ENCODE peak calls at places on chromosomes 2 and 18, in four cellular contexts. One of them, this sample, is unnamed.

GRCh38 chr2:144230057-144230451 is 289.9 kb downstream of the ZEB2 start:
- DNase-seq in H1: no peak
- DNase-seq in trophoblast cell: no peak
- DNase-seq in mesendoderm: no peak
- DNase-seq in this sample: no peak

GRCh38 chr2:74080346-74080745 is 67.4 kb downstream of the BOLA3 start:
- DNase-seq in H1: no peak
- DNase-seq in trophoblast cell: no peak
- DNase-seq in mesendoderm: peak; percentile 40
- DNase-seq in this sample: no peak

GRCh38 chr2:201261471-201261870 is 1.1 kb downstream of the CASP8 start:
- DNase-seq in trophoblast cell: no peak
- DNase-seq in mesendoderm: no peak
- DNase-seq in H1: no peak
- DNase-seq in this sample: no peak

GRCh38 chr18:58005036-58005435 is 39.0 kb upstream of the NEDD4L start:
- DNase-seq in trophoblast cell: no peak
- DNase-seq in H1: no peak
- DNase-seq in mesendoderm: no peak
- DNase-seq in this sample: peak; percentile 40

GRCh38 chr2:119474371-119475224 is 42.9 kb downstream of the TMEM37 start:
- DNase-seq in mesendoderm: no peak
- DNase-seq in trophoblast cell: no peak
- DNase-seq in H1: no peak
- DNase-seq in this sample: no peak

GRCh38 chr2:75614062-75614710 is 32.4 kb upstream of the MRPL19 start:
- DNase-seq in trophoblast cell: peak; percentile 92
- DNase-seq in H1: no peak
- DNase-seq in mesendoderm: no peak
- DNase-seq in this sample: no peak

GRCh38 chr2:25700221-25700660 is 26.9 kb upstream of the DTNB start:
- DNase-seq in trophoblast cell: peak; percentile 52
- DNase-seq in H1: no peak
- DNase-seq in mesendoderm: peak; percentile 32
- DNase-seq in this sample: peak; percentile 59

GRCh38 chr2:238235331-238235732 is 4.5 kb downstream of the HES6 start:
- DNase-seq in trophoblast cell: peak; percentile 26
- DNase-seq in H1: no peak
- DNase-seq in mesendoderm: no peak
- DNase-seq in this sample: peak; percentile 35

GRCh38 chr2:202377308-202377736 is 1.2 kb downstream of the BMPR2 start:
- DNase-seq in mesendoderm: no peak
- DNase-seq in H1: no peak
- DNase-seq in trophoblast cell: peak; percentile 82
- DNase-seq in this sample: peak; percentile 30

GRCh38 chr2:46492301-46492700 is 12.9 kb downstream of the TMEM247 start:
- DNase-seq in mesendoderm: no peak
- DNase-seq in H1: no peak
- DNase-seq in trophoblast cell: no peak
- DNase-seq in this sample: no peak

GRCh38 chr2:95323347-95324155 is 26.4 kb downstream of the KCNIP3 start:
- DNase-seq in trophoblast cell: peak; percentile 50
- DNase-seq in mesendoderm: peak; percentile 48
- DNase-seq in H1: peak; percentile 31
- DNase-seq in this sample: no peak

GRCh38 chr2:78029392-78029995 is 507.3 kb upstream of the LRRTM4 start:
- DNase-seq in H1: no peak
- DNase-seq in mesendoderm: peak; percentile 27
- DNase-seq in trophoblast cell: no peak
- DNase-seq in this sample: no peak

GRCh38 chr2:10903861-10904210 is 7.9 kb upstream of the KCNF1 start:
- DNase-seq in trophoblast cell: no peak
- DNase-seq in mesendoderm: no peak
- DNase-seq in H1: no peak
- DNase-seq in this sample: no peak

GRCh38 chr2:35035883-35036282 is 1319.7 kb upstream of the CRIM1 start:
- DNase-seq in H1: no peak
- DNase-seq in mesendoderm: peak; percentile 25
- DNase-seq in trophoblast cell: no peak
- DNase-seq in this sample: no peak

DNA sequence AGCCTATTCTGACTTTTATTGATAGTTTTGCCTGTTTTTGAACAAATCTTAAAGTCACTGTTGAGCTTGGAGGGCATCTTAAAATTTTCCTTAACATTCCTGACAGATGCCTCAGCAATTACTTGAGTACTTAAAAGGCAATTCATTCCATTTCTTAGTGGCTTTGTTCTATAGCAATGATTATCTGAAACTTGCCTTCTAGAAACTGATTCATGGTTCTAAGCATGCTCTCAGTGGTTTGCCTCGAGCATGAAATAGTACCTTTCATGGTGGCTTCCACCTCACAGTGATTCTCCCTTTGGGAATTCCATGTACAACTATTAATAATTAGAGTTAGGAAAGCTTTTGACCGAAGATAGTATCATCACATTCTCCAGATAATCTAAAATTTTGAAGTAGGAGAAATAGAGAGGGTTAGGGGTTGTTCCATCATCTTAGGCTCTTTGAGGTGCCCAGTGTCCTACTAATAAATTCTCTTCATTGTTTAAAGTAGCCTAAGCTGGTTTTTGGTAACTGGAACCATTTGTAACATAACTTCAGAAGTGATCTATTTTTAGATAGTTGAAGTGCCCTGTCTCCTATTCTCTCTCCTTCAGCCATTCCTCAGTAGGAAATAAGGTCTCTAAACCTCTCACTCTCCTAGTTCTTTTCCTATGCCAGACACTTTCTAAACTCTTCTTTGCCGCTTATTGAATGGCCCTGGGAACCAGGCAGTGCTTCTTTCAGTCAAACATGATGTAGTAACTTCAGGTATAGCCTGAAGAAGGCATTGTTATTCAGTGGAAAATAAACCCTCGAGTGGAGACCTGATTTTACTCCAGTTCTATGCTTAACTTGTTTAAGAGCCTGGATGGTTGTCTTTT is 156.1 kb downstream of the HAUS1 start:
- DNase-seq in mesendoderm: peak; percentile 56
- DNase-seq in trophoblast cell: peak; percentile 97
- DNase-seq in H1: no peak
- DNase-seq in this sample: peak; percentile 85
- H2AK5ac ChIP-seq in mesendoderm: no peak overlapping the region
- H2AK5ac ChIP-seq in trophoblast cell: no peak overlapping the region
- H2AK5ac ChIP-seq in H1: no peak overlapping the region
- H2AK5ac ChIP-seq in this sample: peak overlapping the region; percentile 99

GRCh38 chr18:79796531-79797390 is 977 bp upstream of the KCNG2 start:
- DNase-seq in trophoblast cell: no peak
- DNase-seq in H1: no peak
- DNase-seq in mesendoderm: no peak
- DNase-seq in this sample: no peak
- H2AK5ac ChIP-seq in trophoblast cell: no peak overlapping the region
- H2AK5ac ChIP-seq in H1: peak overlapping the region; percentile 96
- H2AK5ac ChIP-seq in mesendoderm: no peak overlapping the region
- H2AK5ac ChIP-seq in this sample: peak overlapping the region; percentile 74

GRCh38 chr2:152055366-152056108 is 43.3 kb downstream of the CACNB4 start:
- DNase-seq in trophoblast cell: no peak
- DNase-seq in mesendoderm: peak; percentile 71
- DNase-seq in H1: no peak
- DNase-seq in this sample: no peak
- H2AK5ac ChIP-seq in trophoblast cell: no peak overlapping the region
- H2AK5ac ChIP-seq in mesendoderm: no peak overlapping the region
- H2AK5ac ChIP-seq in H1: no peak overlapping the region
- H2AK5ac ChIP-seq in this sample: no peak overlapping the region

GRCh38 chr2:132538331-132538855 is 121.8 kb downstream of the GPR39 start:
- DNase-seq in mesendoderm: no peak
- DNase-seq in H1: no peak
- DNase-seq in trophoblast cell: no peak
- DNase-seq in this sample: no peak
- H2AK5ac ChIP-seq in mesendoderm: no peak overlapping the region
- H2AK5ac ChIP-seq in H1: no peak overlapping the region
- H2AK5ac ChIP-seq in trophoblast cell: no peak overlapping the region
- H2AK5ac ChIP-seq in this sample: no peak overlapping the region

DNA sequence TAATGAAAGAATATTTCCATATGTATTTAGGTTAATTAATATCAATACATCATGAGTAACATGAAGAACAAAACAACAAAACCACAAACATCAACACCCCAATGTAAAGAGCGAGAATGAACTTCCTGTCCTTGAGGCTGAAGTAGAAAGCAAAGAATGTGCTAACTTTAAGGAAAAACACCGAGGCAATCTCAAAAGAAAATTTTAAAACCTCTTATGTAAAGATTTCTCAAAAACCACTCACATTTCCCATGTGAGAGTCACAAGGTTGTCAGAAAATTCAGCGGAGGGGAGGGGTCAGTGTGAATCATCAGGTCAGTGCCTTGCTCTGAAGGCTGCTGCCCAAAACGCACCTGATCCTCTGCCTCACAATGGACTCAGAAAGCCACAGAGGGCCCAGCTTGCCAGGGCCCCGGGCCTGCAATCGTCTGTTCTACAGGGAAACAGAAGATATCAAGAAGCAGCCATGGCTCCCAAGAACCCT is 12.3 kb downstream of the NPC1 start:
- DNase-seq in H1: peak; percentile 27
- DNase-seq in mesendoderm: peak; percentile 55
- DNase-seq in trophoblast cell: peak; percentile 73
- DNase-seq in this sample: peak; percentile 72
- H2AK5ac ChIP-seq in H1: no peak overlapping the region
- H2AK5ac ChIP-seq in mesendoderm: no peak overlapping the region
- H2AK5ac ChIP-seq in trophoblast cell: no peak overlapping the region
- H2AK5ac ChIP-seq in this sample: no peak overlapping the region

GRCh38 chr2:230669386-230669935 is 43.2 kb upstream of the CAB39 start:
- DNase-seq in trophoblast cell: no peak
- DNase-seq in H1: no peak
- DNase-seq in mesendoderm: no peak
- DNase-seq in this sample: no peak
- H2AK5ac ChIP-seq in trophoblast cell: no peak overlapping the region
- H2AK5ac ChIP-seq in H1: no peak overlapping the region
- H2AK5ac ChIP-seq in mesendoderm: no peak overlapping the region
- H2AK5ac ChIP-seq in this sample: no peak overlapping the region

GRCh38 chr2:27685577-27685976 is 21.9 kb downstream of the SLC4A1AP start:
- DNase-seq in H1: no peak
- DNase-seq in trophoblast cell: no peak
- DNase-seq in mesendoderm: no peak
- DNase-seq in this sample: no peak

GRCh38 chr2:27681844-27682243 is 18.2 kb downstream of the SLC4A1AP start:
- DNase-seq in H1: no peak
- DNase-seq in mesendoderm: no peak
- DNase-seq in trophoblast cell: peak; percentile 14
- DNase-seq in this sample: peak; percentile 51

GRCh38 chr2:27683390-27684071 is 19.8 kb downstream of the SLC4A1AP start:
- DNase-seq in H1: peak; percentile 70
- DNase-seq in mesendoderm: peak; percentile 96
- DNase-seq in trophoblast cell: peak; percentile 100
- DNase-seq in this sample: peak; percentile 90

DNA sequence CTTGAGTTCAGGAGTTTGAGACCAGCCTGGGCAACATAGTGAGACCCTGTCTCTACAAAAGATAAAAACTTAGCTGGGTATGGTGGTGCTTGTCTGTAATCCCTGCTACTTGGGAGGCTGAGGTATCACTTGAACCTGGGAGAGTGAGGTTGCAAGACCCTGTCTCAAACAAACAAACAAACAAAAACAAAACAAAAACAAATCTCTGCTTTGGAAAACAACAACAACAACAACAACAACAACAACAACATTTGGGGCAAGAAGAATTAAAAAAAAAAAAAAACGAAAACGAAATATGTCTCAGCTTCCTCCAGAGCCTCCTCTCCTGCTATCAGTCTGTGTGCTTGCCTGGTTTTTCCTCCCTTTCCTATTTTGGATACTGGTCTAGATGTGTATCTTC is 16.9 kb downstream of the SLC4A1AP start:
- DNase-seq in trophoblast cell: no peak
- DNase-seq in H1: no peak
- DNase-seq in mesendoderm: no peak
- DNase-seq in this sample: no peak
- H2AK5ac ChIP-seq in trophoblast cell: no peak overlapping the region
- H2AK5ac ChIP-seq in H1: no peak overlapping the region
- H2AK5ac ChIP-seq in mesendoderm: no peak overlapping the region
- H2AK5ac ChIP-seq in this sample: no peak overlapping the region

GRCh38 chr2:33129261-33129660 is 182.5 kb downstream of the LTBP1 start:
- DNase-seq in trophoblast cell: peak; percentile 84
- DNase-seq in H1: no peak
- DNase-seq in mesendoderm: no peak
- DNase-seq in this sample: no peak

GRCh38 chr2:33130544-33130943 is 183.8 kb downstream of the LTBP1 start:
- DNase-seq in H1: no peak
- DNase-seq in mesendoderm: peak; percentile 17
- DNase-seq in trophoblast cell: no peak
- DNase-seq in this sample: no peak

GRCh38 chr2:33129661-33130447 is 183.1 kb downstream of the LTBP1 start:
- DNase-seq in trophoblast cell: peak; percentile 81
- DNase-seq in mesendoderm: no peak
- DNase-seq in H1: no peak
- DNase-seq in this sample: no peak

GRCh38 chr2:33131820-33132219 is 185.1 kb downstream of the LTBP1 start:
- DNase-seq in H1: no peak
- DNase-seq in trophoblast cell: no peak
- DNase-seq in mesendoderm: no peak
- DNase-seq in this sample: no peak

DNA sequence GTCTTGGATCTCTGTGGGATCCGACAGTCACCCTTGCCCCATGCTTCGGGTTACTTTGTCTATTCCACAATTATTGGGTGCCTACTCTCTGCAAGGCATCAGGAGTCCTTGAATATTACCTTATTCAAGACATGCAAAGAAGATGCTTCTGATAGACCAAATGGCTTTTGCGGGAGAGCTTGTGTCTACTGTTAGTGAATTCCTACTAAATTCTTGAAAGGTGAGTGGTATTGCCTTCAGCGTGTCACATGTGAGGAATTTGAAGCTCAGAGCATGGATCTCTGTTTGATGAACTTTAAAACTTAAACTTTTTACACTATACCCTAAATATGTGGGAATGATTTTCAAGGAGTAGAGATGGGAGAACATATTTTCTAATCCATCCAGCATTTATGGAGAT is 184.4 kb downstream of the LTBP1 start:
- DNase-seq in trophoblast cell: peak; percentile 73
- DNase-seq in H1: no peak
- DNase-seq in mesendoderm: peak; percentile 76
- DNase-seq in this sample: peak; percentile 66
- H2AK5ac ChIP-seq in trophoblast cell: no peak overlapping the region
- H2AK5ac ChIP-seq in H1: no peak overlapping the region
- H2AK5ac ChIP-seq in mesendoderm: no peak overlapping the region
- H2AK5ac ChIP-seq in this sample: peak overlapping the region; percentile 60